ENCODE peak calls at places on chromosomes 5 and 9, in six cellular contexts. N, E, L, P, T and R are unnamed samples.

GRCh38 chr9:127448112-127448805 is 2.9 kb downstream of the RPL12 start:
- DNase-seq in P (no peak), E (no peak), T (no peak), L (no peak), N (no peak), R (no peak)

GRCh38 chr5:140043508-140043872 is 391 bp upstream of the NRG2 start:
- DNase-seq in L (no peak), T (no peak), P (no peak), N (peak), E (peak), R (no peak)

GRCh38 chr5:54753034-54753433 is 232.4 kb downstream of the ESM1 start:
- DNase-seq in T (no peak), E (no peak), N (no peak), L (no peak), P (no peak), R (no peak)

GRCh38 chr9:129983891-129984290 is 59.1 kb downstream of the FNBP1 start:
- DNase-seq in N (no peak), L (no peak), E (no peak), T (no peak), P (no peak), R (no peak)

GRCh38 chr5:137128012-137128411 is 371.1 kb downstream of the SPOCK1 start:
- DNase-seq in N (no peak), T (no peak), P (no peak), E (no peak), L (no peak), R (no peak)

GRCh38 chr5:93925321-93925720 is 183.9 kb upstream of the POU5F2 start:
- DNase-seq in L (no peak), P (no peak), N (no peak), T (no peak), E (no peak), R (no peak)

GRCh38 chr5:35821513-35821912 is 35.2 kb upstream of the IL7R start:
- DNase-seq in E (no peak), T (no peak), P (no peak), N (no peak), L (no peak), R (no peak)

GRCh38 chr5:61625682-61626620 is 293.9 kb downstream of the ZSWIM6 start:
- DNase-seq in N (no peak), L (no peak), P (peak), T (no peak), E (peak), R (peak)

GRCh38 chr5:128002420-128002819 is 81.1 kb upstream of the SLC12A2 start:
- DNase-seq in P (no peak), N (no peak), E (no peak), T (no peak), L (no peak), R (no peak)

GRCh38 chr5:107203231-107203630 is 467.5 kb downstream of the EFNA5 start:
- DNase-seq in N (no peak), E (no peak), P (no peak), T (no peak), L (no peak), R (no peak)

GRCh38 chr5:54795284-54795683 is 190.1 kb downstream of the ESM1 start:
- DNase-seq in N (no peak), E (no peak), P (no peak), T (no peak), L (no peak), R (no peak)

GRCh38 chr9:110065527-110065926 is 142.4 kb downstream of the C9orf152 start:
- DNase-seq in E (no peak), L (no peak), N (no peak), T (no peak), P (no peak), R (no peak)

GRCh38 chr9:121858788-121859187 is 207.4 kb downstream of the DAB2IP start:
- DNase-seq in N (no peak), L (no peak), T (peak), E (no peak), P (no peak), R (no peak)

GRCh38 chr5:139668064-139668880 is 20.1 kb downstream of the CXXC5 start:
- DNase-seq in E (peak), T (no peak), N (no peak), L (no peak), P (no peak), R (no peak)

GRCh38 chr5:89282832-89283510 is 400.0 kb upstream of the MEF2C start:
- DNase-seq in P (no peak), L (no peak), T (no peak), E (no peak), N (peak), R (no peak)

GRCh38 chr9:76985581-76985980 is 33.9 kb upstream of the FOXB2 start:
- DNase-seq in E (no peak), L (no peak), T (no peak), P (no peak), N (no peak), R (no peak)

GRCh38 chr5:30525353-30525752 is 668.1 kb upstream of the CDH6 start:
- DNase-seq in T (no peak), N (no peak), L (no peak), E (no peak), P (no peak), R (no peak)

GRCh38 chr5:61277781-61278180 is 54.3 kb upstream of the ZSWIM6 start:
- DNase-seq in L (no peak), N (no peak), E (no peak), T (no peak), P (no peak), R (no peak)

GRCh38 chr5:137624786-137625349 is 111.0 kb downstream of the KLHL3 start:
- DNase-seq in E (peak), P (no peak), L (no peak), N (no peak), T (no peak), R (no peak)

GRCh38 chr5:84274585-84275468 is 109.9 kb downstream of the EDIL3 start:
- DNase-seq in E (peak), N (peak), T (no peak), L (no peak), P (no peak), R (no peak)

GRCh38 chr5:100823812-100824211 is 79.3 kb downstream of the ST8SIA4 start:
- DNase-seq in P (no peak), E (no peak), L (no peak), N (no peak), T (no peak), R (no peak)

GRCh38 chr9:27985714-27986113 is 412.4 kb upstream of the C9orf72 start:
- DNase-seq in L (no peak), N (no peak), T (no peak), P (no peak), E (no peak), R (no peak)

GRCh38 chr9:68981825-68982224 is 32.1 kb downstream of the PRKACG start:
- DNase-seq in N (no peak), P (no peak), T (no peak), E (no peak), L (no peak), R (no peak)

GRCh38 chr5:165996484-165996883 is 2295.0 kb upstream of the WWC1 start:
- DNase-seq in P (no peak), L (no peak), N (no peak), T (no peak), E (no peak), R (no peak)

GRCh38 chr5:168646335-168646734 is 67.2 kb upstream of the PANK3 start:
- DNase-seq in T (no peak), P (no peak), N (no peak), E (no peak), L (no peak), R (no peak)

GRCh38 chr9:92669527-92669889 is 423 bp downstream of the IPPK start:
- DNase-seq in T (no peak), P (peak), E (no peak), L (no peak), N (no peak), R (peak)

GRCh38 chr5:180370861-180371641 is 17.9 kb upstream of the GFPT2 start:
- DNase-seq in T (no peak), N (no peak), L (no peak), E (peak), P (no peak), R (no peak)

GRCh38 chr5:633521-633955 is 21.4 kb downstream of the CEP72 start:
- DNase-seq in E (no peak), T (no peak), N (peak), L (no peak), P (no peak), R (peak)

GRCh38 chr5:15904894-15905805 is 274.4 kb downstream of the MARCHF11 start:
- DNase-seq in E (no peak), T (no peak), N (no peak), L (no peak), P (no peak), R (no peak)

GRCh38 chr9:95305770-95306492 is 11.6 kb downstream of the FANCC start:
- DNase-seq in T (no peak), E (no peak), P (no peak), L (no peak), N (peak), R (no peak)

GRCh38 chr5:1524799-1525623 is 1.3 kb upstream of the LPCAT1 start:
- DNase-seq in P (no peak), T (peak), E (no peak), L (no peak), N (no peak), R (peak)

GRCh38 chr5:114101153-114101552 is 260.7 kb upstream of the KCNN2 start:
- DNase-seq in N (peak), E (no peak), P (no peak), T (no peak), L (peak), R (no peak)

GRCh38 chr5:68499952-68500351 is 284.4 kb downstream of the PIK3R1 start:
- DNase-seq in N (no peak), L (no peak), P (no peak), T (no peak), E (no peak), R (no peak)

GRCh38 chr9:15211994-15212501 is 95.0 kb downstream of the TTC39B start:
- DNase-seq in N (no peak), T (no peak), L (no peak), P (no peak), E (no peak), R (no peak)

GRCh38 chr9:129278391-129279237 is 100.6 kb upstream of the IER5L start:
- DNase-seq in T (peak), L (no peak), N (peak), P (no peak), E (peak), R (peak)

GRCh38 chr5:125026900-125027731 is 280.7 kb upstream of the ZNF608 start:
- DNase-seq in N (no peak), E (no peak), T (no peak), P (no peak), L (no peak), R (no peak)

GRCh38 chr9:70053864-70054263 is 10.2 kb downstream of the MAMDC2 start:
- DNase-seq in T (no peak), P (no peak), E (no peak), N (no peak), L (no peak), R (no peak)

GRCh38 chr9:113978954-113979712 is 99.0 kb downstream of the AMBP start:
- DNase-seq in L (peak), E (no peak), P (no peak), N (no peak), T (no peak), R (no peak)

GRCh38 chr9:132546148-132547051 is 36.0 kb upstream of the BARHL1 start:
- DNase-seq in N (no peak), T (no peak), P (no peak), L (no peak), E (peak), R (no peak)